ENCODE peak calls at places on chromosomes 12 and 14, in four cellular contexts. One of them, this sample, is unnamed.

GRCh38 chr12:40117818-40118217 is 11.9 kb upstream of the SLC2A13 start:
- DNase-seq in HFF-Myc: no peak
- DNase-seq in astrocyte of the cerebellum: no peak
- DNase-seq in mammary epithelial cell: no peak
- DNase-seq in this sample: no peak

GRCh38 chr12:92539966-92540791 is 162.6 kb upstream of the PLEKHG7 start:
- DNase-seq in mammary epithelial cell: no peak
- DNase-seq in astrocyte of the cerebellum: no peak
- DNase-seq in HFF-Myc: no peak
- DNase-seq in this sample: no peak

GRCh38 chr12:80193900-80194299 is 94.6 kb downstream of the OTOGL start:
- DNase-seq in mammary epithelial cell: no peak
- DNase-seq in HFF-Myc: no peak
- DNase-seq in astrocyte of the cerebellum: no peak
- DNase-seq in this sample: no peak

GRCh38 chr12:29415111-29415510 is 34.1 kb upstream of the ERGIC2 start:
- DNase-seq in mammary epithelial cell: no peak
- DNase-seq in astrocyte of the cerebellum: peak; percentile 2
- DNase-seq in HFF-Myc: no peak
- DNase-seq in this sample: no peak

GRCh38 chr14:64918216-64918615 is 4.0 kb downstream of the CHURC1 start:
- DNase-seq in mammary epithelial cell: no peak
- DNase-seq in astrocyte of the cerebellum: no peak
- DNase-seq in HFF-Myc: no peak
- DNase-seq in this sample: no peak

GRCh38 chr12:65511134-65511912 is 232.8 kb downstream of the MSRB3 start:
- DNase-seq in astrocyte of the cerebellum: no peak
- DNase-seq in mammary epithelial cell: no peak
- DNase-seq in HFF-Myc: no peak
- DNase-seq in this sample: no peak

GRCh38 chr12:69834147-69834546 is 9.1 kb downstream of the MYRFL start:
- DNase-seq in astrocyte of the cerebellum: no peak
- DNase-seq in HFF-Myc: no peak
- DNase-seq in mammary epithelial cell: no peak
- DNase-seq in this sample: no peak

GRCh38 chr14:71491925-71492324 is 440.3 kb upstream of the RGS6 start:
- DNase-seq in astrocyte of the cerebellum: no peak
- DNase-seq in mammary epithelial cell: peak; percentile 19
- DNase-seq in HFF-Myc: no peak
- DNase-seq in this sample: no peak

GRCh38 chr14:94001501-94002396 is 4.6 kb downstream of the CCDC197 start:
- DNase-seq in HFF-Myc: peak; percentile 47
- DNase-seq in astrocyte of the cerebellum: peak; percentile 32
- DNase-seq in mammary epithelial cell: peak; percentile 65
- DNase-seq in this sample: peak; percentile 78

GRCh38 chr14:95389471-95390011 is 69.8 kb upstream of the CLMN start:
- DNase-seq in astrocyte of the cerebellum: no peak
- DNase-seq in mammary epithelial cell: peak; percentile 5
- DNase-seq in HFF-Myc: peak; percentile 5
- DNase-seq in this sample: no peak

GRCh38 chr14:26820101-26820500 is 222.3 kb upstream of the NOVA1 start:
- DNase-seq in HFF-Myc: no peak
- DNase-seq in astrocyte of the cerebellum: peak; percentile 32
- DNase-seq in mammary epithelial cell: no peak
- DNase-seq in this sample: no peak

DNA sequence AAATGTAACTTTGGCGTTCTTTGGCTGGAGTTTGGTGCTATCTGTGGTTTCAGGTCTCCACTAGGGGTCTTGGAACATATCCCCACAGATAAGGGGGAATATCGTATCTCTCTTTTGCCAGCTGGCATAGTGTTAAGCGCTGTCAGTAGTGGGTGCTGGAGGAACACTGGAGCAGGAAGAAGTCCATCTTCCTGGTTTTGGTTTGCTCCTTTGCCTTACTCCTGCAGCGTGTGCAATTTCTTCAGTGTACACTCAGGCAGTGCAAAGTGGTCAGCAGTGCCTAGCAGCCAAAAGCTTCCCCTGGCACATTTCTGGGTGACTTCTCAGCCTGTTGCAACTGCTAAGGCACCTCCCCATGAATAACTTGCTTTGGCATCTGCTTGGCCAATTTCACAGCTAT is 11.7 kb upstream of the RIPK3 start:
- DNase-seq in mammary epithelial cell: peak; percentile 43
- DNase-seq in HFF-Myc: no peak
- DNase-seq in astrocyte of the cerebellum: no peak
- DNase-seq in this sample: peak; percentile 76
- TF ChIP-seq CTCF in mammary epithelial cell: no peak
- TF ChIP-seq CTCF in HFF-Myc: no peak
- TF ChIP-seq CTCF in astrocyte of the cerebellum: peak; percentile 2
- TF ChIP-seq CTCF in this sample: peak; percentile 6

GRCh38 chr12:111775205-111776193 is 8.8 kb downstream of the ALDH2 start:
- DNase-seq in astrocyte of the cerebellum: no peak
- DNase-seq in mammary epithelial cell: peak; percentile 39
- DNase-seq in HFF-Myc: peak; percentile 42
- DNase-seq in this sample: peak; percentile 60
- H3K4me3 ChIP-seq in astrocyte of the cerebellum: no peak overlapping the region
- H3K4me3 ChIP-seq in mammary epithelial cell: no peak overlapping the region
- H3K4me3 ChIP-seq in HFF-Myc: no peak overlapping the region
- H3K4me3 ChIP-seq in this sample: no peak overlapping the region

GRCh38 chr14:76086636-76087035 is 65.1 kb upstream of the GPATCH2L start:
- DNase-seq in astrocyte of the cerebellum: no peak
- DNase-seq in HFF-Myc: no peak
- DNase-seq in mammary epithelial cell: no peak
- DNase-seq in this sample: peak; percentile 40

GRCh38 chr14:76090611-76091010 is 61.1 kb upstream of the GPATCH2L start:
- DNase-seq in astrocyte of the cerebellum: no peak
- DNase-seq in mammary epithelial cell: no peak
- DNase-seq in HFF-Myc: peak; percentile 63
- DNase-seq in this sample: no peak

GRCh38 chr14:76089575-76089974 is 62.1 kb upstream of the GPATCH2L start:
- DNase-seq in astrocyte of the cerebellum: no peak
- DNase-seq in mammary epithelial cell: no peak
- DNase-seq in HFF-Myc: no peak
- DNase-seq in this sample: no peak

GRCh38 chr14:76089151-76089550 is 62.6 kb upstream of the GPATCH2L start:
- DNase-seq in astrocyte of the cerebellum: no peak
- DNase-seq in mammary epithelial cell: no peak
- DNase-seq in HFF-Myc: no peak
- DNase-seq in this sample: no peak

DNA sequence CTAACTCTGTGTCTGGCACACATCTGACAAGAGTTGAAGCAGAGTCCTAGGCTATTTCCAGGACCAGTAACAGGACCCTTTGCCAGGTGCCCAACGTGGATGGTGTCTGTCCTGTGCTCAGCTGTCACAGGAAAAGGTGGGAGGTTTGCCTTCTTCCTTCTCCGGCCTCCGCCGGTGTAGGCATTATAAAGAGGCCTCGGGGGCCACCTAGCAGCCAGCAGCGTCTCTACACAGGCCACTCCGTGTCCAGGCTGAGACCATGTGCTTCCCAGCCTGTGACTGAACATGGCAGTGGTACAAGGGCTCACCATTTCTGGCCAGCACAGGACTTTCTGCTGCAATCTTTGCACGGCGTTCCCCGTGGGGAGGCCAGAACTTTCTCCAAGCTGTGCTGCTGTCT is 60.7 kb upstream of the GPATCH2L start:
- DNase-seq in HFF-Myc: peak; percentile 41
- DNase-seq in astrocyte of the cerebellum: no peak
- DNase-seq in mammary epithelial cell: no peak
- DNase-seq in this sample: no peak
- TF ChIP-seq CTCF in HFF-Myc: peak; percentile 41
- TF ChIP-seq CTCF in astrocyte of the cerebellum: no peak
- TF ChIP-seq CTCF in mammary epithelial cell: no peak
- TF ChIP-seq CTCF in this sample: no peak

GRCh38 chr12:24191117-24191516 is 241.6 kb upstream of the SOX5 start:
- DNase-seq in astrocyte of the cerebellum: no peak
- DNase-seq in HFF-Myc: no peak
- DNase-seq in mammary epithelial cell: no peak
- DNase-seq in this sample: no peak
- H3K4me3 ChIP-seq in astrocyte of the cerebellum: no peak overlapping the region
- H3K4me3 ChIP-seq in HFF-Myc: no peak overlapping the region
- H3K4me3 ChIP-seq in mammary epithelial cell: no peak overlapping the region
- H3K4me3 ChIP-seq in this sample: no peak overlapping the region

GRCh38 chr12:25877446-25877845 is 81.0 kb upstream of the RASSF8 start:
- DNase-seq in astrocyte of the cerebellum: no peak
- DNase-seq in mammary epithelial cell: no peak
- DNase-seq in HFF-Myc: no peak
- DNase-seq in this sample: no peak
- TF ChIP-seq CTCF in astrocyte of the cerebellum: no peak
- TF ChIP-seq CTCF in mammary epithelial cell: no peak
- TF ChIP-seq CTCF in HFF-Myc: no peak
- TF ChIP-seq CTCF in this sample: no peak

DNA sequence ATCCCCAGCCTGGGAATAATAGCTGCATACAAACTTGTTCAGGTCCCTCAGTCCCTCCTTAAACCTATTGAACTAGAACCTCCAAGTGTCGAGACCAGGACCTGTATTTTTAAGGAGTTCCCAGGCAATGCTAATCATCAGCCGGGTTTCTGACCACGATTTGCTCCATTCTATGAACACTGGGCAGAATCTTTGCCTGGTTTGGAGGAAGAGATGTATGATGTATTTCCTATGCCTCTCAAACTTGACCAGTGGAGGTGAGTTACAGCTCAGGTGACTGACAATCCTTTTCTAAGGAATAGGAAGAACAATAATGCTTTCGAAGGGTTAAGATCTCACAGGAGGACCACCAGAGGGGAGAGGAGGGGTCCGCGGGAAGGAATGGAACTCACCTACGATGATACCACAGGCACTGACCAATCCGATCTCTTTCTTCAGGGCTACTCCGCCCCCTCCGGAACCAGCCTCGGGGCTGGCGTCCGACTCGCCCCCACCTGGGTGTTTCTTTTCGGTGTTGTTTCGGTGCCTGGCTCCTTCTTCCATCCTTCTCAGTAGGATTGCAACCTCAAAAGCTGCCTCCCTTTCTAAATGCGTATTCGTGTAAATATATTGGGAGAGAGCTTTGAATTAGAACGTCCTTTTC is 967 bp downstream of the SLC7A8 start:
- DNase-seq in HFF-Myc: no peak
- DNase-seq in mammary epithelial cell: peak; percentile 46
- DNase-seq in astrocyte of the cerebellum: no peak
- DNase-seq in this sample: peak; percentile 33
- H3K4me3 ChIP-seq in HFF-Myc: peak overlapping the region; percentile 45
- H3K4me3 ChIP-seq in mammary epithelial cell: peak overlapping the region; percentile 57
- H3K4me3 ChIP-seq in astrocyte of the cerebellum: peak overlapping the region; percentile 49
- H3K4me3 ChIP-seq in this sample: peak overlapping the region; percentile 57

DNA sequence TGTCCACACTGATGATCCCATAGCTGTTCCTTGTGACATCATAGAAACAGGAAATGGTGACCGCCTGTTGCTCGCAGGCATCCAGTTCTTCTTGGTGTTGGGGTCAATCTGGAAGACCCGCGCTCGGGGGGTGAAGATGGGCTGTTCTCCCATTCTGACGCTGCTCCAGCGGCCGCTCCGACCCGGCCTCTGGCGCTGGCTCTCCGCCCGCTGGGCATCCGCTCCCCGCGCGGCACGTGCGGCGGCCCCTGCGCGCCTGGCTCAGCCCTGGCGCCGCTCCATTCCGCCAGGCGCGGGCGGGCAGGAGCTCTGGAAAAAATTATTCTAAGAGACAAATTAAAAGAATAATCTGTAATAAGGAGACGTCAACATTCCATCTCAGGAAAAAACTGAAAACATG is 761.1 kb downstream of the TMEM121 start:
- DNase-seq in mammary epithelial cell: no peak
- DNase-seq in HFF-Myc: no peak
- DNase-seq in astrocyte of the cerebellum: no peak
- DNase-seq in this sample: no peak
- TF ChIP-seq CTCF in mammary epithelial cell: no peak
- TF ChIP-seq CTCF in HFF-Myc: no peak
- TF ChIP-seq CTCF in astrocyte of the cerebellum: no peak
- TF ChIP-seq CTCF in this sample: no peak

GRCh38 chr12:57743769-57744168 is 1.1 kb upstream of the TSPAN31 start:
- DNase-seq in mammary epithelial cell: no peak
- DNase-seq in HFF-Myc: no peak
- DNase-seq in astrocyte of the cerebellum: no peak
- DNase-seq in this sample: no peak
- H3K4me3 ChIP-seq in mammary epithelial cell: no peak overlapping the region
- H3K4me3 ChIP-seq in HFF-Myc: no peak overlapping the region
- H3K4me3 ChIP-seq in astrocyte of the cerebellum: no peak overlapping the region
- H3K4me3 ChIP-seq in this sample: no peak overlapping the region

DNA sequence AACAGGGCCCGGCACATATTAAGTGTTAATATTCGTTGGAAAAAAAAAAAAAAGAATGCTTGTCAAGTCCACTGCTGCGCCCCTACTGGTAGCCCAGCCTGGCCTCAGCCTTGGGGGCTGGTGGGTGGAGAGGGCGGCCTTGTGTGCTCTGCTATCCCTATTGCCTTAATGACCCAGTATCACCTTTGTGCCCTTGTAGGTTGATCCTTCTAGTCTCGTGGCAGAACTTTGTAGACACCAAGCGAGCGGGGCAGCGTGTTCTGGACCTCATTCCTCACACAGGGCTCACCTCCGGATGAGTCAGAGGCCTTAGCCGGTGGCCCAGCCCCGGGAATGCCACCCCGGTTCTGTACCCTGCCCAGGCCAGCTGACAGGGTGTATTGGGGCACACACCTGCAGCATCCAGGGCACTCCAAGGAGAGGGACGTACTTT is 1.8 kb upstream of the RCOR1 start:
- DNase-seq in HFF-Myc: no peak
- DNase-seq in mammary epithelial cell: peak; percentile 65
- DNase-seq in astrocyte of the cerebellum: no peak
- DNase-seq in this sample: peak; percentile 51
- TF ChIP-seq CTCF in HFF-Myc: peak; percentile 53
- TF ChIP-seq CTCF in mammary epithelial cell: peak; percentile 43
- TF ChIP-seq CTCF in astrocyte of the cerebellum: peak; percentile 58
- TF ChIP-seq CTCF in this sample: peak; percentile 35